ENCODE peak calls at places on chromosomes 16 and 17, in eight cellular contexts. One of them, this sample, is unnamed. For H3K9me3, the result is how much of the 10 kb centered on the place peaks cover.

GRCh38 chr17:64200080-64201042 is 62.7 kb downstream of the TEX2 start:
- DNase-seq in prostate gland: no peak
- DNase-seq in tibial nerve: no peak
- DNase-seq in IMR-90: peak
- DNase-seq in gastrocnemius medialis: no peak
- DNase-seq in right lobe of liver: no peak
- DNase-seq in breast epithelium: no peak
- DNase-seq in heart left ventricle: no peak
- DNase-seq in this sample: no peak

GRCh38 chr16:46607529-46607928 is 13.7 kb downstream of the SHCBP1 start:
- DNase-seq in IMR-90: peak
- DNase-seq in breast epithelium: no peak
- DNase-seq in right lobe of liver: no peak
- DNase-seq in prostate gland: no peak
- DNase-seq in tibial nerve: no peak
- DNase-seq in heart left ventricle: no peak
- DNase-seq in gastrocnemius medialis: no peak
- DNase-seq in this sample: no peak

GRCh38 chr17:41060052-41060604 is at the start of gene KRTAP2-3:
- DNase-seq in prostate gland: no peak
- DNase-seq in breast epithelium: no peak
- DNase-seq in right lobe of liver: no peak
- DNase-seq in heart left ventricle: no peak
- DNase-seq in gastrocnemius medialis: no peak
- DNase-seq in tibial nerve: no peak
- DNase-seq in IMR-90: peak
- DNase-seq in this sample: no peak

GRCh38 chr16:48435319-48435682 is 50.1 kb upstream of the SIAH1 start:
- DNase-seq in prostate gland: no peak
- DNase-seq in breast epithelium: no peak
- DNase-seq in gastrocnemius medialis: no peak
- DNase-seq in tibial nerve: no peak
- DNase-seq in IMR-90: no peak
- DNase-seq in right lobe of liver: no peak
- DNase-seq in heart left ventricle: no peak
- DNase-seq in this sample: no peak

GRCh38 chr16:2819179-2819938 is 2.3 kb downstream of the PRSS21 start:
- DNase-seq in breast epithelium: peak
- DNase-seq in gastrocnemius medialis: no peak
- DNase-seq in heart left ventricle: no peak
- DNase-seq in prostate gland: no peak
- DNase-seq in tibial nerve: no peak
- DNase-seq in right lobe of liver: no peak
- DNase-seq in IMR-90: no peak
- DNase-seq in this sample: no peak

GRCh38 chr16:28982418-28982817 is 2.4 kb upstream of the LAT start:
- DNase-seq in prostate gland: no peak
- DNase-seq in right lobe of liver: no peak
- DNase-seq in gastrocnemius medialis: no peak
- DNase-seq in tibial nerve: no peak
- DNase-seq in heart left ventricle: no peak
- DNase-seq in IMR-90: no peak
- DNase-seq in breast epithelium: no peak
- DNase-seq in this sample: no peak

GRCh38 chr16:85327731-85328664 is 215.7 kb upstream of the CIBAR2 start:
- DNase-seq in prostate gland: no peak
- DNase-seq in tibial nerve: no peak
- DNase-seq in heart left ventricle: no peak
- DNase-seq in gastrocnemius medialis: no peak
- DNase-seq in IMR-90: no peak
- DNase-seq in breast epithelium: no peak
- DNase-seq in right lobe of liver: no peak
- DNase-seq in this sample: peak

GRCh38 chr17:57724038-57724728 is 20.9 kb downstream of the CCDC182 start:
- DNase-seq in IMR-90: no peak
- DNase-seq in heart left ventricle: no peak
- DNase-seq in tibial nerve: no peak
- DNase-seq in right lobe of liver: no peak
- DNase-seq in breast epithelium: no peak
- DNase-seq in gastrocnemius medialis: no peak
- DNase-seq in prostate gland: no peak
- DNase-seq in this sample: no peak

GRCh38 chr16:84819644-84820304 is at the start of gene CRISPLD2:
- DNase-seq in gastrocnemius medialis: peak
- DNase-seq in right lobe of liver: peak
- DNase-seq in IMR-90: peak
- DNase-seq in breast epithelium: peak
- DNase-seq in heart left ventricle: peak
- DNase-seq in tibial nerve: peak
- DNase-seq in prostate gland: peak
- DNase-seq in this sample: peak

GRCh38 chr17:43661699-43662431 is at the start of gene MEOX1:
- DNase-seq in tibial nerve: no peak
- DNase-seq in heart left ventricle: peak
- DNase-seq in right lobe of liver: no peak
- DNase-seq in IMR-90: peak
- DNase-seq in breast epithelium: no peak
- DNase-seq in gastrocnemius medialis: peak
- DNase-seq in prostate gland: no peak
- DNase-seq in this sample: no peak

GRCh38 chr16:86882586-86883280 is 304.4 kb downstream of the FOXL1 start:
- DNase-seq in right lobe of liver: no peak
- DNase-seq in prostate gland: no peak
- DNase-seq in gastrocnemius medialis: no peak
- DNase-seq in heart left ventricle: peak
- DNase-seq in tibial nerve: no peak
- DNase-seq in IMR-90: peak
- DNase-seq in breast epithelium: no peak
- DNase-seq in this sample: peak

GRCh38 chr16:75703341-75703740 is 2.1 kb upstream of the DUXB start:
- DNase-seq in IMR-90: peak
- DNase-seq in right lobe of liver: no peak
- DNase-seq in prostate gland: no peak
- DNase-seq in heart left ventricle: no peak
- DNase-seq in tibial nerve: no peak
- DNase-seq in breast epithelium: no peak
- DNase-seq in gastrocnemius medialis: no peak
- DNase-seq in this sample: no peak

GRCh38 chr17:36707904-36708303 is 106.5 kb downstream of the MRM1 start:
- DNase-seq in heart left ventricle: no peak
- DNase-seq in right lobe of liver: no peak
- DNase-seq in gastrocnemius medialis: no peak
- DNase-seq in prostate gland: no peak
- DNase-seq in breast epithelium: no peak
- DNase-seq in tibial nerve: no peak
- DNase-seq in IMR-90: no peak
- DNase-seq in this sample: no peak

GRCh38 chr16:75494696-75495601 is at the start of gene CHST6:
- DNase-seq in tibial nerve: no peak
- DNase-seq in breast epithelium: no peak
- DNase-seq in IMR-90: no peak
- DNase-seq in gastrocnemius medialis: no peak
- DNase-seq in right lobe of liver: peak
- DNase-seq in prostate gland: no peak
- DNase-seq in heart left ventricle: peak
- DNase-seq in this sample: peak

GRCh38 chr16:22903716-22904115 is 89.8 kb downstream of the HS3ST2 start:
- DNase-seq in right lobe of liver: no peak
- DNase-seq in heart left ventricle: no peak
- DNase-seq in IMR-90: no peak
- DNase-seq in breast epithelium: no peak
- DNase-seq in gastrocnemius medialis: no peak
- DNase-seq in prostate gland: no peak
- DNase-seq in tibial nerve: no peak
- DNase-seq in this sample: no peak

GRCh38 chr17:66537518-66537917 is 235.1 kb downstream of the PRKCA start:
- DNase-seq in heart left ventricle: no peak
- DNase-seq in right lobe of liver: no peak
- DNase-seq in gastrocnemius medialis: no peak
- DNase-seq in breast epithelium: no peak
- DNase-seq in tibial nerve: no peak
- DNase-seq in prostate gland: no peak
- DNase-seq in IMR-90: no peak
- DNase-seq in this sample: no peak

GRCh38 chr17:66541461-66542182 is 239.2 kb downstream of the PRKCA start:
- DNase-seq in heart left ventricle: no peak
- DNase-seq in tibial nerve: no peak
- DNase-seq in prostate gland: no peak
- DNase-seq in breast epithelium: no peak
- DNase-seq in IMR-90: no peak
- DNase-seq in right lobe of liver: no peak
- DNase-seq in gastrocnemius medialis: no peak
- DNase-seq in this sample: no peak

GRCh38 chr17:66538776-66539175 is 236.4 kb downstream of the PRKCA start:
- DNase-seq in IMR-90: no peak
- DNase-seq in right lobe of liver: no peak
- DNase-seq in gastrocnemius medialis: no peak
- DNase-seq in prostate gland: no peak
- DNase-seq in heart left ventricle: no peak
- DNase-seq in tibial nerve: no peak
- DNase-seq in breast epithelium: no peak
- DNase-seq in this sample: no peak

GRCh38 chr17:66542183-66542966 is 240.0 kb downstream of the PRKCA start:
- DNase-seq in tibial nerve: no peak
- DNase-seq in breast epithelium: no peak
- DNase-seq in heart left ventricle: no peak
- DNase-seq in right lobe of liver: no peak
- DNase-seq in prostate gland: no peak
- DNase-seq in gastrocnemius medialis: no peak
- DNase-seq in IMR-90: peak
- DNase-seq in this sample: no peak

DNA sequence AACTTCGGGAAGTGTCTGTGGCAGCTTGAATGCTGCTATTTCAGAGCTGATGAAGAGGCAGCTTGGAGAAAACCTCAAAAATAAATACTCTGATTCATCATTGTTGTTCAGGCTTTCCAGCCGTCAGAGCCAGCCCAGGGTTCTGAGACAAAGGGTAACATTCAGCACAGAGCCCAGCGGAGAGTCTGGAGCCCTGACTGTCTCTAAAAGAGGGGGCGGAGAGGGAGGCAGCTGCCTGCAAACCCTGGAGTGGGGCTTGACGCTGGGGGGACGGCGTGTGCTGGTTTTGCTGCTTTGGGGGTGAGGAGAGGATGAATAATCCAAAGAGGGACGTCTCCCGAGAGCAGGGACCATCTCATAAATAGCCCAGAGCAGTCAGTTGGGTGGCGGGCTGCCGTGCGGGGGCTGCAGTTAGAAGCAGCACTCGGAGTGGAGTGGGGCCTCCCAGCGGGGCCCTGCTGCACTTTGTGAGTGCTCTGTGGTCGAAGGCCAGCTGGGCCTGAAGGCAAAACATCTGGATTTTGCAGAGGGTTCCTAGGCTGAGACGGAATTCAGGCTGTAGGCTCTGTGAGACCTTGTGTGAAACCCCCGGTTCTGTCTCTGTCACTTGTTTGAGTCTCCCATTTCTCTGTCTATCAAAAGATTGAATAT is 237.8 kb downstream of the PRKCA start:
- DNase-seq in heart left ventricle: peak
- DNase-seq in prostate gland: no peak
- DNase-seq in IMR-90: peak
- DNase-seq in breast epithelium: no peak
- DNase-seq in tibial nerve: peak
- DNase-seq in right lobe of liver: no peak
- DNase-seq in gastrocnemius medialis: no peak
- DNase-seq in this sample: no peak
- TF ChIP-seq CTCF in heart left ventricle: no peak
- TF ChIP-seq CTCF in prostate gland: no peak
- TF ChIP-seq CTCF in IMR-90: no peak
- TF ChIP-seq CTCF in breast epithelium: no peak
- TF ChIP-seq CTCF in tibial nerve: no peak
- TF ChIP-seq CTCF in right lobe of liver: no peak
- TF ChIP-seq CTCF in gastrocnemius medialis: no peak
- TF ChIP-seq CTCF in this sample: no peak

DNA sequence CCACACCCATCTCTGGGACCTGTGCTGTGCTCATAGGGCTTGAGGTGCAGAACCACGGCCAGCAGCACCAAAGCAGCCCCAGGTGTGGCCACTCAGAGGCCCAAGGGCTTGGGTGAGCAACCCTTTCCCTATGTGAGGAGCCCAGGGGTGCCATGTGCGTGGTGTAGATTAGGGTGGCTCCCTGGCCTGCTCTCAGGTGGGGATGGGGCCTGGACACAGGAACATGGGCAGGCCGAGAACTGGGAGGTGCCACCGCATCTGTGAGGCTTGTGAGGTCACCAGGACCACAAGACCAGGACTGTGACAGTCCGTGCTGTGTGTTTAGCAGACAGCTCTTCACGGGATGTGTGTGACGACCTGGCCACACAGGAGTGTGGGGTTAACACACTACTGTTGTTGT is 103.5 kb upstream of the ZNF750 start:
- DNase-seq in right lobe of liver: peak
- DNase-seq in heart left ventricle: no peak
- DNase-seq in prostate gland: no peak
- DNase-seq in breast epithelium: no peak
- DNase-seq in gastrocnemius medialis: no peak
- DNase-seq in IMR-90: no peak
- DNase-seq in tibial nerve: no peak
- DNase-seq in this sample: no peak
- H3K9me3 ChIP-seq in right lobe of liver: under half
- H3K9me3 ChIP-seq in heart left ventricle: under half
- H3K9me3 ChIP-seq in prostate gland: under half
- H3K9me3 ChIP-seq in breast epithelium: under half
- H3K9me3 ChIP-seq in gastrocnemius medialis: under half
- H3K9me3 ChIP-seq in IMR-90: under half
- H3K9me3 ChIP-seq in tibial nerve: under half
- H3K9me3 ChIP-seq in this sample: under half

DNA sequence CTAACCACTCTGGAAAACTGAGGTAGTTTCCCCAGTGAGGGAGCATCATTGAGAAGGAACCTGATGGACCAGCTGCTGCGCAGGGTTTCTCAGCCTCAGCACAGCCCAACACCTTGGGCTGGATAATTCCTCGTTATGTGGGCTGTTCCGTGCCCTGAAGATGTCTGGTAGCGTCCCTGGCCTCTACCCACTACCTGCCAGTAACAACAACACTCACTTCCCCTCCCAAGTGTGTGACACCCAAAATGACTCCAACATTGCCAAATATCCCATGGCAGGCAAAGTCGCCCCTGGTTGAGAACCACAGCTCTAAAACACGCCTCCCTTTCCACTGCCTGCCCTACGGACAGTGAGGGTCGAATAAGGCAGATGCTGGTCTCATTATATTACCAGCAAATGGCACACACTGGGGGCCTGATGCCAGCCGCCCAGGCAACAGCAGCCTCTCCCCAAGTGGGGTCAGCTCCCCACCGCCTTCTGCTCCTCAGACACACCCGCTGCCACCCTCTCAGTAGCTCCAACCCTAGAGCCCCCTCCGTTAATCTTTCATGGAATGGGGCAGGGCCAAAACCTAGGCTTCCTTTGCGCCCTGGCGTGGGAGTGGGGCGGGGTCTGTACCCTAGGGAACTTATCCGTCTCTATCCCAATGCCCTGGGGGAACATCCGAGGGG is 1.0 kb downstream of the RHBDF2 start:
- DNase-seq in prostate gland: no peak
- DNase-seq in heart left ventricle: no peak
- DNase-seq in tibial nerve: no peak
- DNase-seq in IMR-90: no peak
- DNase-seq in right lobe of liver: no peak
- DNase-seq in gastrocnemius medialis: no peak
- DNase-seq in breast epithelium: no peak
- DNase-seq in this sample: no peak
- TF ChIP-seq POLR2A in prostate gland: no peak
- TF ChIP-seq POLR2A in heart left ventricle: no peak
- TF ChIP-seq POLR2A in tibial nerve: no peak
- TF ChIP-seq POLR2A in IMR-90: no peak
- TF ChIP-seq POLR2A in right lobe of liver: no peak
- TF ChIP-seq POLR2A in gastrocnemius medialis: no peak
- TF ChIP-seq POLR2A in breast epithelium: no peak
- TF ChIP-seq POLR2A in this sample: no peak

GRCh38 chr17:6269474-6269873 is 165.4 kb downstream of the AIPL1 start:
- DNase-seq in prostate gland: no peak
- DNase-seq in breast epithelium: no peak
- DNase-seq in gastrocnemius medialis: no peak
- DNase-seq in heart left ventricle: peak
- DNase-seq in right lobe of liver: peak
- DNase-seq in IMR-90: peak
- DNase-seq in tibial nerve: no peak
- DNase-seq in this sample: peak
- TF ChIP-seq CTCF in prostate gland: no peak
- TF ChIP-seq CTCF in breast epithelium: no peak
- TF ChIP-seq CTCF in gastrocnemius medialis: no peak
- TF ChIP-seq CTCF in heart left ventricle: no peak
- TF ChIP-seq CTCF in right lobe of liver: no peak
- TF ChIP-seq CTCF in IMR-90: no peak
- TF ChIP-seq CTCF in tibial nerve: no peak
- TF ChIP-seq CTCF in this sample: no peak